ENCODE peak calls at places on chromosomes 1 and 21, in eight cellular contexts. K is spleen, H is K562, S is heart left ventricle, E is thoracic aorta, U is A549, F is HCT116, Z is choroid plexus epithelial cell. G is an unnamed sample.
A peak's percentile ranks its signal among the peaks of the same experiment; 100 is the strongest.

GRCh38 chr21:35053356-35054096 is 4.4 kb upstream of the RUNX1 start:
- DNase-seq in K (no peak), H (no peak), S (no peak), E (no peak), U (no peak), F (no peak), Z (peak; percentile 39), G (no peak)

GRCh38 chr1:198517623-198518022 is 22.9 kb downstream of the ATP6V1G3 start:
- DNase-seq in K (no peak), H (no peak), S (no peak), E (no peak), U (no peak), F (no peak), Z (no peak), G (no peak)

GRCh38 chr1:53460666-53461328 is 1.6 kb downstream of the DMRTB1 start:
- DNase-seq in K (peak; percentile 51), H (no peak), S (no peak), E (no peak), U (no peak), F (no peak), Z (no peak), G (no peak)

GRCh38 chr1:48937732-48938131 is 161.0 kb upstream of the BEND5 start:
- DNase-seq in K (no peak), H (no peak), S (no peak), E (no peak), U (no peak), F (no peak), Z (no peak), G (no peak)

GRCh38 chr1:203986887-203987461 is 85.9 kb upstream of the SOX13 start:
- DNase-seq in K (no peak), H (no peak), S (no peak), E (no peak), U (no peak), F (no peak), Z (no peak), G (no peak)

GRCh38 chr1:184465489-184466146 is 78.8 kb downstream of the C1orf21 start:
- DNase-seq in K (no peak), H (peak; percentile 12), S (peak; percentile 60), E (no peak), U (no peak), F (no peak), Z (peak; percentile 50), G (no peak)

GRCh38 chr21:44874240-44874496 is 678 bp upstream of the PTTG1IP start:
- DNase-seq in K (no peak), H (no peak), S (no peak), E (no peak), U (no peak), F (no peak), Z (no peak), G (no peak)

GRCh38 chr1:9767964-9768668 is 55.6 kb downstream of the CLSTN1 start:
- DNase-seq in K (peak; percentile 43), H (peak; percentile 68), S (no peak), E (no peak), U (no peak), F (peak; percentile 21), Z (no peak), G (no peak)

DNA sequence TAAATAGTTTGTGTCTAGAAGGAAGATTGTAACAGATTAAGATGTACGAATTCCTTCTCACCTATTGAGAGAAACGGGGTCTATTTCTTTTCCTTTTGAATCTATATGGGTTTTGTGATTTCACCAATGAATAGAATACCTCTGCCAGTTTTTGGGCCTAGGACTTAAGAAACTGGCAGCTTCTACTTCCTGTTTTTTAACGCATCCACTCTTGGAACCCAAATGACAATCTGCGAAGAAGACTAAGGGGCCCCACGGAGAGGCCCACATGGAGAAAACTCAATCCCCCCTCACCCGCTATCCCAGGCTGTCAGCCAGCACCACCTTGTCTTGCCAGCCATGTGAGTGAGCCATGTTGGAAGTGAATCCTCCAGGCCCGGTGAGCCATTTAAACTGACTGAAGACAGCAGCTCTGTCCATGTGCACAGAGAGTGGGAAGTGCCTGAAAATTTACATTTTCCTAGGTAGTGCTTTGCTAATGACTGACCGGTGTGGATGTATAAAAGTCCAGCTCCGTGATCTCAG is 3.6 kb upstream of the HENMT1 start:
- DNase-seq in K (no peak), H (no peak), S (no peak), E (no peak), U (no peak), F (no peak), Z (no peak), G (no peak)
- TF ChIP-seq CTCF in K (no peak), H (no peak), S (no peak), E (no peak), U (no peak), F (no peak), Z (no peak), G (no peak)

GRCh38 chr1:115134231-115134630 is 44.9 kb upstream of the TSPAN2 start:
- DNase-seq in K (no peak), H (no peak), S (peak; percentile 52), E (no peak), U (no peak), F (no peak), Z (no peak), G (no peak)

GRCh38 chr1:115133440-115133839 is 44.1 kb upstream of the TSPAN2 start:
- DNase-seq in K (no peak), H (no peak), S (no peak), E (no peak), U (no peak), F (no peak), Z (peak; percentile 42), G (peak; percentile 73)

GRCh38 chr1:115135681-115136080 is 46.4 kb upstream of the TSPAN2 start:
- DNase-seq in K (no peak), H (no peak), S (no peak), E (no peak), U (no peak), F (no peak), Z (peak; percentile 33), G (peak; percentile 67)

GRCh38 chr1:115136106-115136505 is 46.8 kb upstream of the TSPAN2 start:
- DNase-seq in K (no peak), H (no peak), S (no peak), E (no peak), U (no peak), F (no peak), Z (no peak), G (peak; percentile 57)

DNA sequence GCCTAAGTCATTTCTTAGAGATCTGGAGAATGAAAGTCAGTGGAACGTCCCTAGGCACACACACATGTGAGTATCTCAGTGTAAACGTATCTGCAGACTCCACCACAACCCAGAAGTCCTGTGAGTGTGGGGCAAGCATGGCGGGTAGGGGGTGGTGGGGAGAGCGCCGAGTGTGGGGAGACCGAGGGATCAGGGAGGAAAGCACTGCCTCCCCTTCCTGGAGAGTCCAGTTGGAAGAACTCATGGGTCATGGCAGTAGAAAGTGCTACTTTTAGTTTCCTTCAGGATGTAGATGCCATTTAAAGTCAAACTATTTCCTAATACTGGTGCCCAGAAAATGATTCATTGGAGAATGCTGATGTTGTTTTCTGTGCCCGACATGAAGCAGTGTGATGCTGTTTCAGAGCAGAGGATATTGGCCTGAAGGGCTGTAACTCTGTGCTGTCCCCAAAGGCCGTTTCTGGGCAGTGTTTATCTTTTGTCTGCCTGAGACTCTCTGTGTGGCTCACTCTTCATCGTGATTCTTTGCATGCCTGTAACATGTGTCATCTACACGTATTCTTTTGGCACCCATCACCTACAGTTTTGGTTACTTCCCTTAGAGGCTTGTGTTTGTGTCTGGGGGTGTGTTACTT is 45.7 kb upstream of the TSPAN2 start:
- DNase-seq in K (no peak), H (no peak), S (no peak), E (peak; percentile 46), U (peak; percentile 40), F (peak; percentile 22), Z (peak; percentile 67), G (peak; percentile 94)
- TF ChIP-seq CTCF in K (no peak), H (no peak), S (no peak), E (peak; percentile 23), U (no peak), F (no peak), Z (peak; percentile 11), G (no peak)

GRCh38 chr1:205972081-205972480 is 28.8 kb upstream of the SLC26A9 start:
- DNase-seq in K (no peak), H (no peak), S (no peak), E (no peak), U (no peak), F (no peak), Z (no peak), G (no peak)

GRCh38 chr1:205971082-205971481 is 27.8 kb upstream of the SLC26A9 start:
- DNase-seq in K (no peak), H (no peak), S (no peak), E (no peak), U (no peak), F (no peak), Z (no peak), G (no peak)

GRCh38 chr1:205970486-205970885 is 27.2 kb upstream of the SLC26A9 start:
- DNase-seq in K (no peak), H (no peak), S (no peak), E (no peak), U (no peak), F (no peak), Z (peak; percentile 14), G (no peak)

GRCh38 chr1:205967555-205968335 is 24.5 kb upstream of the SLC26A9 start:
- DNase-seq in K (no peak), H (no peak), S (no peak), E (no peak), U (no peak), F (no peak), Z (peak; percentile 17), G (peak; percentile 81)

DNA sequence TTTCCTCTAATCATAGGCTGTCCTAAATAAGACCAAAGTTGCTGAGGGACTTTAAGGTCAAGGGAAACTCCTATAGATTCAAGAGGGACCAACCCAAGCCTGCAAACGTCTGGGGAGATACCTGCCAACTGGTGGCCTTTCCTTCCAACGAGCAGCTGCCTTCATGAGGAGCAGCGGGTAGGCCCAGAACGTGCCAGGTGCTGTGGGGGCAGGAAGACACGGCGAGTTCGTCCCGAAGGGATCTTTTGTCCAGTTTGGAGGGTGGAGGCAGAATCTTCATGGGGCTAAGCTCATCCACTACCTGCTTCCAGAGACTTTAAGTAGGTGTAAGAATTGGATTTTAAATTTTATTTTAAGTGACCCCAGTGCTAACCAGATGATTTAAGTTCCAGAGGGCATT is 26.0 kb upstream of the SLC26A9 start:
- DNase-seq in K (no peak), H (no peak), S (no peak), E (no peak), U (no peak), F (no peak), Z (no peak), G (no peak)
- TF ChIP-seq CTCF in K (no peak), H (no peak), S (no peak), E (no peak), U (no peak), F (no peak), Z (no peak), G (no peak)

DNA sequence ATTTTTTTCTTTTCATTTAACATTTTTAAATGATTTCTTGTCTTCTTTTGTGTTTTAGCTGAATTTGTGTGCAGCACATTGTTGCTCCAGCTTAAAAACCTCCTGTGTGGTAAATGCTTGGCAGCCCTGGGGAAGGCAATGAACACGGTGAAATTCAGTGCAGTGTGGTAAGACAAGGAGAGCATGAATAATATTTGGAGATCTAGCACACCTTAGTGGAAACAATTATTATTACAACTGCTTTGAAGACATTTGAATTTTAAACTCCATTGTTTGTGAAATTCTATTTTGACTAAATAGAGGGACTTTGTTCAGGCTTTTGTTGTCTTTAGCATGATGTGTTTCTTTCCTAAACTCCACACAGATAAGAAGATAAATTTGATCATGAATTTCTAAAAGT is 242.6 kb upstream of the CXADR start:
- DNase-seq in K (no peak), H (peak; percentile 6), S (peak; percentile 53), E (no peak), U (peak; percentile 4), F (no peak), Z (peak; percentile 85), G (peak; percentile 42)
- TF ChIP-seq CTCF in K (no peak), H (no peak), S (peak; percentile 35), E (peak; percentile 56), U (peak; percentile 40), F (no peak), Z (peak; percentile 51), G (peak; percentile 36)